ENCODE peak calls at places on chromosome 12, in nine cellular contexts. J is Right ventricle myocardium inferior; T is left cardiac atrium; I is lower lobe of right lung; F is right cardiac atrium; A is SK-N-SH treated with all-trans-retinoic acid at 6 μM for 48 hours; S is activated naive CD8-positive, alpha-beta T cell treated with anti-CD3 and anti-CD28 coated beads, Interleukin-2, amount 50 U/mL, for 24 hours; H is activated T-cell treated with anti-CD3 and anti-CD28 coated beads, Interleukin-2, amount 50 U/mL, for 4 hours; U is body of pancreas. E is an unnamed sample.

GRCh38 chr12:124040286-124040685 is 67.3 kb downstream of the ZNF664 start:
- ATAC-seq in A (no peak), H (no peak), S (no peak), F (no peak), T (no peak), I (no peak), J (no peak), U (no peak), E (no peak)

GRCh38 chr12:20883288-20883687 is 72.8 kb downstream of the SLCO1B3 start:
- ATAC-seq in U (peak), T (peak), S (no peak), F (peak), A (no peak), I (no peak), H (no peak), J (no peak), E (peak)

GRCh38 chr12:82398883-82399282 is 40.6 kb downstream of the METTL25 start:
- ATAC-seq in A (no peak), U (no peak), S (no peak), T (no peak), J (no peak), F (no peak), I (no peak), H (no peak), E (no peak)

GRCh38 chr12:15427913-15428312 is 105.6 kb downstream of the PTPRO start:
- ATAC-seq in A (no peak), F (no peak), I (no peak), S (no peak), H (no peak), J (no peak), T (no peak), U (no peak), E (no peak)

GRCh38 chr12:94435511-94435927 is 24.1 kb downstream of the CEP83 start:
- ATAC-seq in A (no peak), F (peak), S (no peak), I (no peak), H (no peak), U (peak), J (peak), T (peak), E (no peak)

GRCh38 chr12:125005652-125006051 is 12.2 kb downstream of the BRI3BP start:
- ATAC-seq in F (no peak), T (no peak), I (no peak), H (no peak), S (no peak), J (no peak), U (no peak), A (no peak), E (no peak)

GRCh38 chr12:106747973-106748436 is 26.5 kb upstream of the RIC8B start:
- ATAC-seq in U (no peak), I (no peak), S (peak), J (no peak), A (no peak), H (peak), T (no peak), F (no peak), E (no peak)

GRCh38 chr12:124992874-124993567 is 424 bp upstream of the BRI3BP start:
- ATAC-seq in A (peak), H (peak), J (no peak), I (no peak), S (peak), U (peak), F (no peak), T (no peak), E (no peak)

GRCh38 chr12:116148844-116149243 is 128.6 kb downstream of the MED13L start:
- ATAC-seq in U (peak), J (no peak), H (no peak), A (no peak), F (no peak), T (peak), I (no peak), S (peak), E (no peak)

GRCh38 chr12:3445127-3445978 is 45.6 kb upstream of the PRMT8 start:
- ATAC-seq in U (peak), F (no peak), T (no peak), H (no peak), J (no peak), S (no peak), I (peak), A (no peak), E (no peak)

GRCh38 chr12:19608039-19608438 is 168.7 kb downstream of the AEBP2 start:
- ATAC-seq in H (no peak), T (no peak), I (no peak), S (no peak), J (no peak), U (no peak), A (no peak), F (no peak), E (no peak)

GRCh38 chr12:55982319-55982936 is 8.6 kb downstream of the RAB5B start:
- ATAC-seq in H (no peak), T (no peak), J (no peak), F (no peak), U (no peak), A (no peak), I (peak), S (no peak), E (no peak)

GRCh38 chr12:65853489-65854157 is 29.3 kb downstream of the HMGA2 start:
- ATAC-seq in A (peak), T (no peak), I (no peak), S (no peak), J (no peak), U (no peak), F (no peak), H (no peak), E (no peak)

GRCh38 chr12:40055776-40056175 is 50.1 kb downstream of the SLC2A13 start:
- ATAC-seq in F (no peak), S (no peak), J (no peak), H (no peak), U (no peak), T (no peak), A (no peak), I (no peak), E (no peak)

GRCh38 chr12:46717848-46718247 is 107.9 kb downstream of the SLC38A4 start:
- ATAC-seq in F (no peak), I (no peak), U (no peak), A (no peak), J (peak), T (no peak), H (no peak), S (no peak), E (no peak)

GRCh38 chr12:92444763-92445162 is 258.0 kb upstream of the PLEKHG7 start:
- ATAC-seq in I (peak), U (no peak), A (no peak), F (peak), S (peak), T (peak), J (peak), H (no peak), E (peak)

GRCh38 chr12:110807640-110808039 is 39.1 kb upstream of the CCDC63 start:
- ATAC-seq in S (no peak), H (no peak), J (no peak), I (no peak), A (no peak), F (no peak), T (no peak), U (no peak), E (no peak)

E was measured in gastroesophageal sphincter.